ENCODE peak calls at places on chromosomes 3 and 15, in nine cellular contexts. J is breast epithelium, D is cardiac muscle cell, U is fibroblast of lung, K is PC-3, Z is adrenal gland, A is body of pancreas, R is AG04450, O is DND-41. X is an unnamed sample.

GRCh38 chr3:184635126-184635525 is 73.5 kb downstream of the EPHB3 start:
- DNase-seq in U (no peak), D (peak; percentile 70), J (no peak), K (peak; percentile 46), R (no peak), Z (no peak), O (no peak), A (peak; percentile 49), X (no peak)

GRCh38 chr15:90593469-90594158 is 63.9 kb downstream of the CRTC3 start:
- DNase-seq in K (no peak), A (no peak), R (no peak), D (no peak), Z (peak; percentile 62), O (no peak), J (no peak), U (no peak), X (no peak)

GRCh38 chr15:51097553-51098330 is 3.0 kb upstream of the TNFAIP8L3 start:
- DNase-seq in O (no peak), Z (no peak), K (peak; percentile 27), J (no peak), R (no peak), D (no peak), A (no peak), U (peak; percentile 49), X (no peak)

GRCh38 chr3:15514663-15515357 is 6.7 kb downstream of the COLQ start:
- DNase-seq in O (no peak), A (no peak), K (no peak), R (no peak), U (no peak), D (no peak), Z (no peak), J (no peak), X (no peak)

GRCh38 chr15:50167112-50167511 is 14.9 kb upstream of the SLC27A2 start:
- DNase-seq in Z (no peak), U (no peak), D (no peak), R (no peak), A (no peak), O (no peak), J (no peak), K (no peak), X (no peak)

GRCh38 chr3:172104471-172105072 is 65.2 kb downstream of the FNDC3B start:
- DNase-seq in Z (peak; percentile 76), O (no peak), J (no peak), D (peak; percentile 86), R (no peak), A (peak; percentile 80), K (no peak), U (no peak), X (no peak)

GRCh38 chr3:138351916-138352555 is 3.7 kb downstream of the MRAS start:
- DNase-seq in U (no peak), K (no peak), Z (peak; percentile 42), J (no peak), R (no peak), O (no peak), A (no peak), D (no peak), X (no peak)

GRCh38 chr3:32819581-32820348 is 2.0 kb downstream of the TRIM71 start:
- DNase-seq in Z (no peak), U (no peak), R (no peak), D (peak; percentile 58), K (no peak), O (no peak), A (no peak), J (no peak), X (no peak)

GRCh38 chr3:58129041-58129440 is 81.7 kb downstream of the DNASE1L3 start:
- DNase-seq in Z (no peak), A (no peak), D (no peak), O (no peak), R (no peak), U (no peak), K (no peak), J (no peak), X (no peak)

GRCh38 chr15:42385206-42385979 is 26.1 kb downstream of the CAPN3 start:
- DNase-seq in D (peak; percentile 81), U (peak; percentile 55), K (peak; percentile 74), Z (no peak), J (no peak), A (no peak), O (peak; percentile 28), R (peak; percentile 27), X (no peak)

GRCh38 chr3:121976727-121977126 is 45.3 kb downstream of the ILDR1 start:
- DNase-seq in J (no peak), U (no peak), O (no peak), R (no peak), Z (no peak), K (no peak), A (no peak), D (no peak), X (no peak)

GRCh38 chr3:123984350-123984749 is 7.6 kb downstream of the ROPN1 start:
- DNase-seq in A (no peak), U (no peak), O (no peak), K (no peak), Z (no peak), J (no peak), R (no peak), D (no peak), X (no peak)

GRCh38 chr3:155211266-155211665 is 82.2 kb downstream of the STRIT1 start:
- DNase-seq in D (no peak), J (no peak), K (no peak), O (no peak), Z (no peak), U (peak; percentile 36), A (no peak), R (no peak), X (no peak)

GRCh38 chr3:122403489-122403888 is 12.4 kb downstream of the WDR5B start:
- DNase-seq in O (no peak), J (no peak), Z (no peak), U (no peak), K (no peak), A (no peak), R (no peak), D (no peak), X (no peak)

GRCh38 chr15:75140080-75140879 is 61.4 kb upstream of the C15orf39 start:
- DNase-seq in U (no peak), A (no peak), D (no peak), Z (peak; percentile 64), K (no peak), J (no peak), R (no peak), O (no peak), X (no peak)
- H3K9me3 ChIP-seq in U (peaks cover 5% of the 10 kb centered on the region), A (peaks cover 45% of the 10 kb centered on the region), D (no peaks in the 10 kb centered on the region), Z (no peaks in the 10 kb centered on the region), K (peaks cover 9% of the 10 kb centered on the region), J (peaks cover 41% of the 10 kb centered on the region), R (peaks cover 50% of the 10 kb centered on the region), O (peaks cover 33% of the 10 kb centered on the region), X (peaks cover 7% of the 10 kb centered on the region)

GRCh38 chr15:20344601-20345400 is 196.8 kb downstream of the GOLGA6L6 start:
- DNase-seq in D (no peak), O (no peak), K (no peak), Z (peak; percentile 42), A (no peak), J (peak; percentile 19), R (no peak), U (no peak), X (no peak)

GRCh38 chr15:20340331-20340811 is 201.2 kb downstream of the GOLGA6L6 start:
- DNase-seq in A (peak; percentile 47), Z (peak; percentile 70), R (no peak), J (peak; percentile 51), K (peak; percentile 17), U (no peak), D (peak; percentile 44), O (peak; percentile 27), X (peak; percentile 20)

GRCh38 chr15:20345401-20345958 is 196.1 kb downstream of the GOLGA6L6 start:
- DNase-seq in K (no peak), J (no peak), Z (peak; percentile 37), A (no peak), O (peak; percentile 5), U (no peak), R (no peak), D (no peak), X (no peak)

GRCh38 chr15:20340931-20341661 is 200.5 kb downstream of the GOLGA6L6 start:
- DNase-seq in D (peak; percentile 46), K (peak; percentile 14), A (peak; percentile 64), U (no peak), R (no peak), Z (peak; percentile 75), J (peak; percentile 89), O (peak; percentile 15), X (peak; percentile 24)

GRCh38 chr15:20341901-20342605 is 199.5 kb downstream of the GOLGA6L6 start:
- DNase-seq in O (peak; percentile 16), Z (peak; percentile 73), A (peak; percentile 62), U (no peak), J (peak; percentile 86), D (peak; percentile 30), K (peak; percentile 2), R (no peak), X (peak; percentile 22)
- H3K9me3 ChIP-seq in O (peaks cover 19% of the 10 kb centered on the region), Z (no peaks in the 10 kb centered on the region), A (peaks cover 4% of the 10 kb centered on the region), U (peaks cover 28% of the 10 kb centered on the region), J (peaks cover 71% of the 10 kb centered on the region), D (peaks cover 29% of the 10 kb centered on the region), K (peaks cover 57% of the 10 kb centered on the region), R (peaks cover 85% of the 10 kb centered on the region), X (peaks cover 3% of the 10 kb centered on the region)

GRCh38 chr15:99582508-99582960 is 16.8 kb downstream of the MEF2A start:
- DNase-seq in U (no peak), D (no peak), A (no peak), R (no peak), Z (no peak), O (no peak), J (no peak), K (no peak), X (no peak)
- H3K9me3 ChIP-seq in U (no peaks in the 10 kb centered on the region), D (no peaks in the 10 kb centered on the region), A (no peaks in the 10 kb centered on the region), R (peaks cover 3% of the 10 kb centered on the region), Z (peaks cover 6% of the 10 kb centered on the region), O (peaks cover 15% of the 10 kb centered on the region), J (peaks cover 4% of the 10 kb centered on the region), K (no peaks in the 10 kb centered on the region), X (no peaks in the 10 kb centered on the region)

GRCh38 chr15:25251700-25252390 is 187.0 kb downstream of the UBE3A start:
- DNase-seq in A (peak; percentile 4), O (no peak), Z (peak; percentile 29), D (no peak), U (no peak), J (peak; percentile 11), R (no peak), K (no peak), X (no peak)
- H3K9me3 ChIP-seq in A (peaks cover 7% of the 10 kb centered on the region), O (peaks cover 4% of the 10 kb centered on the region), Z (no peaks in the 10 kb centered on the region), D (no peaks in the 10 kb centered on the region), U (no peaks in the 10 kb centered on the region), J (peaks cover 59% of the 10 kb centered on the region), R (peaks cover 57% of the 10 kb centered on the region), K (peaks cover 6% of the 10 kb centered on the region), X (no peaks in the 10 kb centered on the region)

GRCh38 chr15:70589221-70589620 is 174.1 kb downstream of the UACA start:
- DNase-seq in Z (no peak), J (no peak), U (peak; percentile 55), A (no peak), D (no peak), K (no peak), R (no peak), O (no peak), X (no peak)
- H3K9me3 ChIP-seq in Z (no peaks in the 10 kb centered on the region), J (no peaks in the 10 kb centered on the region), U (no peaks in the 10 kb centered on the region), A (peaks cover 8% of the 10 kb centered on the region), D (no peaks in the 10 kb centered on the region), K (no peaks in the 10 kb centered on the region), R (peaks cover 9% of the 10 kb centered on the region), O (peaks cover 2% of the 10 kb centered on the region), X (no peaks in the 10 kb centered on the region)

DNA sequence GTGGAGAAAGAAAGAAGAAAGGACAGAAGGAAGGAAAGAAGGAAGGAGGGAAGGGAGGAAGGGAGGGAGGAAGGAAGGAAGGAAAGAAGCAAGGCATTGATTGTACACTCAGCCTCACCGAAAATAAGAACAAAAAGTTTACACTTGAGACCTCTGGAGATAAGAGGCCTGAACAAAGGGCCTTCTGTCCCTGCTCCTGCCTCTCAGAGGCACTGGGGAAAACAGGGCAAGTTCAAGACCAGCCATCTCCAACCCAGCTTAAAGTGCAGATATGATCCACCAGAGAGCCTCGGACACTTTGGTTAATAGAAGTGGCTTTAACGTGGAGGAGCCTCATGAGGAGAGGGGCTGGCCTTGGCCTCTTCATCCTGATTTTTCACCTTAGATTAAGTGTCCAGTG is 582.9 kb upstream of the PPP2R3A start:
- DNase-seq in Z (no peak), U (no peak), O (no peak), D (no peak), R (no peak), K (no peak), J (no peak), A (no peak), X (no peak)
- H3K9me3 ChIP-seq in Z (no peaks in the 10 kb centered on the region), U (no peaks in the 10 kb centered on the region), O (no peaks in the 10 kb centered on the region), D (no peaks in the 10 kb centered on the region), R (peaks cover 3% of the 10 kb centered on the region), K (no peaks in the 10 kb centered on the region), J (no peaks in the 10 kb centered on the region), A (no peaks in the 10 kb centered on the region), X (no peaks in the 10 kb centered on the region)

X was measured in T-helper 17 cell.